ENCODE peak calls at places on chromosomes 3 and 15, in ten cellular contexts. Z is HAP-1, U is left cardiac atrium, T is AG20443, J is ecto neural progenitor cell, X is fibroblast of lung, M is ACHN, G is iris pigment epithelial cell, L is activated T-helper 1 cell treated with Interleukin-2 at 50 U/mL for 16 hours, N is ELR. V is an unnamed sample.

GRCh38 chr3:150359381-150359780 is 48.7 kb upstream of the TSC22D2 start:
- DNase-seq in M (no peak), G (peak), L (no peak), U (no peak), N (peak), X (peak), J (no peak), T (peak), Z (no peak), V (no peak)

GRCh38 chr15:47768730-47769129 is 51.4 kb downstream of the SEMA6D start:
- DNase-seq in X (peak), G (no peak), T (no peak), N (no peak), J (no peak), U (no peak), L (no peak), Z (no peak), M (no peak), V (no peak)

GRCh38 chr15:78712797-78713515 is 71.9 kb upstream of the CHRNB4 start:
- DNase-seq in N (no peak), U (no peak), X (no peak), Z (no peak), T (no peak), J (no peak), L (no peak), M (no peak), G (no peak), V (no peak)

GRCh38 chr15:48012191-48012590 is 108.6 kb upstream of the SLC24A5 start:
- DNase-seq in J (no peak), L (no peak), Z (no peak), M (no peak), U (no peak), T (no peak), G (no peak), N (no peak), X (no peak), V (no peak)

GRCh38 chr3:171813897-171814460 is 3.7 kb upstream of the PLD1 start:
- DNase-seq in Z (no peak), U (no peak), N (peak), L (no peak), M (no peak), G (no peak), X (peak), T (peak), J (no peak), V (no peak)

GRCh38 chr3:183161552-183162345 is 785 bp downstream of the LAMP3 start:
- DNase-seq in N (no peak), U (no peak), L (no peak), M (no peak), J (peak), Z (no peak), G (no peak), X (no peak), T (no peak), V (no peak)

GRCh38 chr3:64417816-64418215 is 192.6 kb upstream of the PRICKLE2 start:
- DNase-seq in M (no peak), U (no peak), G (peak), Z (peak), X (peak), J (peak), N (peak), T (peak), L (no peak), V (no peak)

GRCh38 chr3:96538186-96538585 is 276.2 kb upstream of the EPHA6 start:
- DNase-seq in N (no peak), L (no peak), Z (no peak), X (no peak), J (no peak), M (no peak), T (no peak), G (no peak), U (no peak), V (no peak)

GRCh38 chr3:8204846-8205624 is 296.6 kb upstream of the LMCD1 start:
- DNase-seq in G (peak), L (no peak), J (no peak), M (no peak), X (peak), Z (no peak), T (peak), U (no peak), N (no peak), V (no peak)